ENCODE peak calls at places on chromosome 16, in four cellular contexts. S is GM12878, L is WTC11, T is K562. O is an unnamed sample.

GRCh38 chr16:50067290-50067853 is 1.6 kb downstream of the HEATR3 start:
- DNase-seq in T (no peak), L (no peak), S (no peak), O (peak)

GRCh38 chr16:57624806-57625500 is 3.5 kb upstream of the ADGRG1 start:
- DNase-seq in L (no peak), T (no peak), S (no peak), O (no peak)

GRCh38 chr16:64654137-64654652 is 467.7 kb downstream of the CDH11 start:
- DNase-seq in T (no peak), S (no peak), L (no peak), O (no peak)

GRCh38 chr16:19463468-19464315 is 46.0 kb downstream of the TMC5 start:
- DNase-seq in S (no peak), L (no peak), T (no peak), O (no peak)

GRCh38 chr16:24774510-24774909 is 45.1 kb downstream of the TNRC6A start:
- DNase-seq in T (no peak), L (no peak), S (no peak), O (no peak)

GRCh38 chr16:81567987-81568748 is 123.6 kb downstream of the CMIP start:
- DNase-seq in T (no peak), S (no peak), L (no peak), O (no peak)

GRCh38 chr16:57688987-57689771 is 5.4 kb upstream of the DRC7 start:
- DNase-seq in T (no peak), L (no peak), S (no peak), O (peak)

GRCh38 chr16:89022051-89022836 is 45.2 kb upstream of the CBFA2T3 start:
- DNase-seq in T (no peak), L (peak), S (no peak), O (no peak)

GRCh38 chr16:23561586-23561985 is 4.1 kb downstream of the UBFD1 start:
- DNase-seq in L (no peak), T (no peak), S (no peak), O (no peak)

GRCh38 chr16:86994651-86995171 is 322.5 kb downstream of the C16orf95 start:
- DNase-seq in S (no peak), T (peak), L (no peak), O (no peak)

GRCh38 chr16:26859086-26859485 is 207.6 kb upstream of the C16orf82 start:
- DNase-seq in S (no peak), T (no peak), L (no peak), O (no peak)

GRCh38 chr16:52316241-52316640 is 230.7 kb downstream of the TOX3 start:
- DNase-seq in S (no peak), T (no peak), L (no peak), O (no peak)

DNA sequence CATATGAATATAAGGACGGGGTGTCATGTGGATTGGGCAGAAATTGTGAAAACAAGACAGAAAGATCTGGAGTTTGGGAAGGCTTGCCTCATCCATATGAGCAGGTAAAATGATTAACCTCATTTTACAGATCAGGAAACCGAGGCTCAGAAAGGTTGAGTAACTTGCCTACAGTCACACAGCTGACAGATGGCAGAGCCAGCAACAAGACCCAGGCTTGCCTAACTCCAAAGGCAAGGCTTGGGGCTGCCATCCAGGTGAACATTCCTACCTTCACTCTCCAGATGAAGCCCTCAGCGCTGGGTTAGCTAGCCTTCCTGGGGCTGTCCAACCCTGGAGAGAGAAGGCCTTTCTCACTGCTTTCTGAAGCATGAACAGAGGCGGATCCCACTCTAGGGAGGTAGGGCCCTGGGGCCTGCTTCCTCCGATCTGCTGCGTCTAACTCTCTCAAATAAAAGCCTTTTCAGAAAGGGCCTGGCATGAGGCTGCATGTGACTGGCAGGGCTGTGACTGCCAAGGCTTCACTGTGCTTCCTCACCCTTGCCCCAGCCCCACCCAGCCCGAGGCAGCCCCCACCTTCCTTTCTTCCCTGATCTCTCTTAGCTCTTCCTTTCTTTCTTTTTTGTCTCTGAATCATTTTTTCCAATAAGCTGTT is 107.8 kb downstream of the GNAO1 start:
- DNase-seq in T (no peak), S (no peak), L (no peak), O (peak)
- TF ChIP-seq USF1 in T (no peak), S (no peak), L (no peak), O (no peak)

GRCh38 chr16:82995927-82996441 is 369.2 kb downstream of the CDH13 start:
- DNase-seq in T (no peak), S (no peak), L (no peak), O (no peak)
- TF ChIP-seq USF1 in T (no peak), S (no peak), L (no peak), O (no peak)

GRCh38 chr16:84648595-84649510 is 542 bp downstream of the KLHL36 start:
- DNase-seq in S (no peak), T (peak), L (peak), O (peak)

GRCh38 chr16:84643677-84644076 is 4.6 kb upstream of the KLHL36 start:
- DNase-seq in T (no peak), S (no peak), L (no peak), O (no peak)

GRCh38 chr16:84650062-84650991 is 2.0 kb downstream of the KLHL36 start:
- DNase-seq in S (no peak), T (no peak), L (no peak), O (no peak)

GRCh38 chr16:84649511-84649861 is 1.2 kb downstream of the KLHL36 start:
- DNase-seq in L (no peak), S (no peak), T (no peak), O (no peak)

DNA sequence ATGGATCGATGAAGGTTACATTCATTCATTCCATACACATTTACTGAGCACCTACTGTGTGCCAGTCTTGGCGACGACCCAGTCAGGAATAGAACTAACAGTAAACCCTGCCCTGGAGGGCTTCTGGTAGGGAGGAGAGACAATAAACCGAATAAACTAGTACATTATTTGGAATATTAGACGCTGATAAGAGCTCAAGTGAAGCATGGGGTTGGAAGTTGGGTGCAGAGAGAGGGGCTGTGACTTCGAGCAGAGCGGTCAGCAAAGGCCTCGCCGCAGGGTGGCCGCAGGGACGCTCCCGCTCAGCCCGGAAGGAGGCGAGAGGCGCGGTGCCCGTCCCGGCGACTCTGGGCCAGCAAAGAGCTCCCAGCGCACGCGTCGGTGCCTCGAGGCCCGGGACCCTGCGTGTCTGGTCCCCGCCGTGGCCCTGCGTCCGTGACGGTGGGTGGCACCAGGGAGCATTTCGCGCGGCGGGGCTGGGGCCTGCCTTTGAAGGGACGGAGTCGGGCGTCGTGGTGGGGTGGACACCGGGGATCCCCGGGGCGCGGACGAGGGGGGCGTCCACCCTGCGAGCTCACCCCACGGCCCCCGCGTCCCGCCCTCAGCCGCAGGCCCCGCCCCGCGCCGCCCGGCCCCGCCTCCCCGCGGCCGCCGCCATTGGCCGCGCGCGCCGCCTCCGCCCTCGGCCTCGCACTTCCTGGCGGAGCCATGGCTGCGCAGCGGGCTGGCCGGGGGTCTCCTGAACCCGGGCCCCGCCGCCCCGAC is at the start of gene KLHL36:
- DNase-seq in T (peak), S (no peak), L (no peak), O (peak)
- TF ChIP-seq USF1 in T (no peak), S (no peak), L (no peak), O (no peak)

GRCh38 chr16:13883881-13884280 is 36.1 kb upstream of the ERCC4 start:
- DNase-seq in L (no peak), T (no peak), S (no peak), O (no peak)
- TF ChIP-seq USF1 in L (no peak), T (no peak), S (no peak), O (no peak)

GRCh38 chr16:84509032-84509950 is 4.8 kb upstream of the MEAK7 start:
- DNase-seq in L (peak), T (no peak), S (no peak), O (no peak)
- TF ChIP-seq USF1 in L (no peak), T (no peak), S (no peak), O (no peak)